ENCODE peak calls at places on chromosomes 16 and 17, in ten cellular contexts. S is GM13977, T is heart right ventricle, H is OCI-LY7, F is AG04450, I is AG09309, N is mucosa of descending colon, A is cardiac fibroblast, D is dorsolateral prefrontal cortex, V is stomach. J is an unnamed sample.

GRCh38 chr17:72152392-72152727 is 31.5 kb downstream of the SOX9 start:
- DNase-seq in S (no peak), T (no peak), H (no peak), F (no peak), I (no peak), N (no peak), A (peak), D (no peak), V (no peak), J (no peak)

GRCh38 chr17:74429604-74430384 is 2.1 kb upstream of the GPRC5C start:
- DNase-seq in S (peak), T (peak), H (no peak), F (no peak), I (no peak), N (peak), A (no peak), D (no peak), V (peak), J (no peak)

GRCh38 chr17:75619506-75620431 is 13.5 kb upstream of the SMIM5 start:
- DNase-seq in S (no peak), T (no peak), H (peak), F (peak), I (no peak), N (no peak), A (peak), D (no peak), V (no peak), J (peak)

GRCh38 chr16:1677942-1678499 is at the start of gene JPT2:
- DNase-seq in S (peak), T (peak), H (peak), F (peak), I (peak), N (peak), A (peak), D (peak), V (peak), J (peak)

GRCh38 chr16:73116576-73116975 is 68.6 kb upstream of the ZFHX3 start:
- DNase-seq in S (no peak), T (no peak), H (no peak), F (no peak), I (no peak), N (no peak), A (no peak), D (no peak), V (no peak), J (no peak)

GRCh38 chr16:89484923-89485679 is 5.3 kb downstream of the ANKRD11 start:
- DNase-seq in S (no peak), T (no peak), H (peak), F (no peak), I (no peak), N (no peak), A (no peak), D (no peak), V (no peak), J (peak)

GRCh38 chr16:59169168-59169567 is 435.1 kb upstream of the GOT2 start:
- DNase-seq in S (no peak), T (no peak), H (no peak), F (no peak), I (no peak), N (no peak), A (no peak), D (no peak), V (no peak), J (no peak)

GRCh38 chr17:3610523-3610922 is 1.3 kb upstream of the TRPV1 start:
- DNase-seq in S (no peak), T (no peak), H (no peak), F (no peak), I (no peak), N (no peak), A (no peak), D (no peak), V (no peak), J (no peak)

GRCh38 chr17:7405413-7405881 is 1.6 kb upstream of the TMEM256 start:
- DNase-seq in S (no peak), T (no peak), H (no peak), F (no peak), I (no peak), N (peak), A (no peak), D (peak), V (no peak), J (no peak)

GRCh38 chr17:36740157-36740556 is 138.8 kb downstream of the MRM1 start:
- DNase-seq in S (no peak), T (no peak), H (no peak), F (no peak), I (no peak), N (no peak), A (no peak), D (no peak), V (no peak), J (no peak)

GRCh38 chr16:86668136-86668535 is 89.8 kb downstream of the FOXL1 start:
- DNase-seq in S (no peak), T (peak), H (no peak), F (no peak), I (no peak), N (no peak), A (peak), D (no peak), V (no peak), J (no peak)

GRCh38 chr16:56919099-56919800 is 12.7 kb upstream of the HERPUD1 start:
- DNase-seq in S (no peak), T (no peak), H (no peak), F (no peak), I (no peak), N (no peak), A (no peak), D (no peak), V (no peak), J (no peak)

GRCh38 chr17:31919802-31920525 is 16.8 kb upstream of the SUZ12 start:
- DNase-seq in S (peak), T (no peak), H (no peak), F (peak), I (no peak), N (no peak), A (peak), D (no peak), V (no peak), J (no peak)

GRCh38 chr17:31916496-31917064 is 15.1 kb upstream of the UTP6 start:
- DNase-seq in S (no peak), T (no peak), H (no peak), F (no peak), I (no peak), N (no peak), A (no peak), D (no peak), V (no peak), J (no peak)

GRCh38 chr17:31918701-31919128 is 17.2 kb upstream of the UTP6 start:
- DNase-seq in S (no peak), T (no peak), H (no peak), F (no peak), I (no peak), N (no peak), A (no peak), D (no peak), V (no peak), J (no peak)

GRCh38 chr17:31915456-31916100 is 14.1 kb upstream of the UTP6 start:
- DNase-seq in S (no peak), T (no peak), H (no peak), F (no peak), I (no peak), N (no peak), A (peak), D (no peak), V (no peak), J (no peak)

DNA sequence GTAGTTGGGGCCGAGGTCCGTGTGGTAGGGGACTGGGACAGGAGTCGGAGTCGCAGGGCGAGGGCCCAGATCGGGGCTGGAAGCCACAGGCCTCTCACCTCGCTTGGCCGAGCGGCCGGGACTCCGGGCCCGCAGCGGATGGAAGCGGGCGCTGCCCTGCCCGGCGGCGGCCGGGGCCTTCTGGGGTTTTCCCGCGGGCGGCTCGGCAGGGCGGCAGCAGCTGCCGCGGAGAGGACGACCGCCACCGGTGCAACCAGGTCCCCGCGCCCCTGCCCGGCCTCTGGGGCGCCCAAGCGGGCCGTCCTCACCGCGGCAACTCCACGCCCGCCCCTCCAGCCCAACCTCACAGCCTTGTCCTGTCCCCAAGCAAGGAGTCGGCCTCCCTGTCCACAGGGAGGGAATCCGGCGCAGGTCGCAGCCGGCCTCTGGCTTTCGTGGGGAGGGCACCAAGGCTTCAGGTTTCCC is 15.6 kb upstream of the UTP6 start:
- DNase-seq in S (peak), T (no peak), H (no peak), F (no peak), I (no peak), N (peak), A (no peak), D (no peak), V (peak), J (peak)
- TF ChIP-seq CTCF in S (no peak), T (no peak), H (no peak), F (no peak), I (no peak), N (no peak), A (no peak), D (no peak), V (no peak), J (no peak)

DNA sequence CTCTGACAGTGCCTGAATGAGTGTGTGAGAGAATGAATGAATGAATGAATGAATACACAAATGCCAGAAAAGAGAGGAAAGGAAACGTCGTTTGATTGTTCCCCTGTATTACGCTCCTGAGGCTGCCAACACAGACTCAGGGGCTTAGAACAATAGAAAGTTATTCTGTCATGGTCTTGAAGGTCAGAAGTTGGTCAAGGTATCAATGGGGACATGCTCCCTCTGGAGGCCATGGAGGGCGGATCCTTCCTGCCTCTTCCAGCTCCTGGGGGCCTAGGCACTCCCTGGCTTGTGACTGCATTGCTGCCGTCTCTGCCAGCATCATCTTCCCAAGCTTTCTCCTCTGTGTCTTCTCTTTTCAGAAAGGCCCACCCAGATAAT is 1.5 kb upstream of the SLC38A8 start:
- DNase-seq in S (no peak), T (no peak), H (peak), F (no peak), I (no peak), N (no peak), A (peak), D (no peak), V (no peak), J (no peak)
- TF ChIP-seq CTCF in S (no peak), T (no peak), H (peak), F (peak), I (peak), N (no peak), A (peak), D (no peak), V (no peak), J (no peak)

DNA sequence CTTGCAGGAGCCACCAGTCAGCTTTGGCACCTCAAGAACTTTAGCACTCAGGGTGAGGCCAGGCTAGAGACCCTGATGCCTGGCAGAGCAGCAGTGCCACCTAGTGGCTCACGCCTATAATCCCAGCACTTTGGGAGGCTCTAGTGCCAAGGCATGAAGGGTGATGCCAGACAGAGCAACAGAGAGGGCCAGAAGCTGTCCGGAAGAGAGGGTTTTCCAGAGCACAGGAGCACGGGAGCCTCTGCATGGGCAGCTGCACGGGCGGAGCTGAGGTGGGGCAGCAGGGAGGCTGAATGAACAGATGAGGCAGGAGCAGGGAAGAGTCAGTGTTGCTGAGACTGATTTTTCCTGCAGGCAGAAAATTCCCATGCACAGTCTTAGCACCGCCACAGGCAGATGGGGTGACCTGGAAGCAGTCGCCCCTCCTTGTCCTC is 38.9 kb downstream of the MYH3 start:
- DNase-seq in S (peak), T (peak), H (peak), F (peak), I (peak), N (peak), A (peak), D (peak), V (peak), J (peak)
- TF ChIP-seq CTCF in S (peak), T (peak), H (peak), F (peak), I (peak), N (peak), A (peak), D (peak), V (peak), J (peak)

GRCh38 chr17:61980535-61980934 is 52.8 kb upstream of the INTS2 start:
- DNase-seq in S (no peak), T (no peak), H (no peak), F (no peak), I (no peak), N (no peak), A (no peak), D (no peak), V (no peak), J (no peak)
- TF ChIP-seq CTCF in S (no peak), T (no peak), H (no peak), F (no peak), I (no peak), N (no peak), A (no peak), D (no peak), V (no peak), J (no peak)

GRCh38 chr17:79872762-79873161 is 33.5 kb upstream of the CBX4 start:
- DNase-seq in S (no peak), T (no peak), H (no peak), F (no peak), I (no peak), N (peak), A (no peak), D (no peak), V (no peak), J (no peak)

GRCh38 chr17:79875511-79875910 is 36.3 kb upstream of the CBX4 start:
- DNase-seq in S (no peak), T (no peak), H (no peak), F (no peak), I (no peak), N (no peak), A (no peak), D (no peak), V (no peak), J (no peak)

GRCh38 chr17:79871131-79871530 is 31.9 kb upstream of the CBX4 start:
- DNase-seq in S (no peak), T (no peak), H (no peak), F (no peak), I (no peak), N (peak), A (no peak), D (no peak), V (no peak), J (no peak)

GRCh38 chr17:79873583-79873982 is 34.3 kb upstream of the CBX4 start:
- DNase-seq in S (no peak), T (no peak), H (no peak), F (no peak), I (no peak), N (no peak), A (no peak), D (no peak), V (no peak), J (no peak)

DNA sequence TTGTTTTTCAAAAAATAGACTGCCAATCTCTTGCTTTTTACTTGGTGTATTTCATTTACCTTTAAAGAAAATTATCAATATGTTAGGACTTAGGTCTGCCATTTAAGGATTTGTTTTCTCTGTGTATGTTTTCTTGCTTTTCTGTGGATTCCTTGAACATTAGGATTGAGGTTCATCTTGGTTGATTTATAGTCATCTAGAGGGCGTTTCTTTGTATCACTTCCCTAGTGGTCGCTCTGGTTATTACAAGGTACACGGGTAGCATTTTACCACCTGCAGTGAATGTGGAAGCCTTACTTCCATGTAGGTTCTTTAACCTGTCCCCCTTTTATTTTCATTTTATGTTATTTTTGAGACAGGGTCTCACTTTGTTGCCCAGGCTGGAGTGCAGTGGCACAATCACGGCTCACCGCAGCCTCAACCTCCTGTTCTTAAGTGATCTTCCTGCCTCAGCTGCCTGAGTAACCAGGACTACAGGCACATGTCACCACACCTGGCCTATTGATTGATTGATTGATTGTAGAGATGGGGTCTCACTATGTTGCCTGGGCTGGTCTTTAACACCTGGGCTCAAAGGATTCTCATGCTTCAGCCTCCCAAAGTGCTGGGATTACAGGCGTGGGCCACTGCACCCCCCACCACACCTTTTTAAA is 35.2 kb upstream of the CBX4 start:
- DNase-seq in S (peak), T (no peak), H (peak), F (no peak), I (no peak), N (peak), A (peak), D (no peak), V (no peak), J (peak)
- TF ChIP-seq CTCF in S (peak), T (peak), H (peak), F (peak), I (peak), N (peak), A (peak), D (peak), V (peak), J (no peak)

GRCh38 chr16:50634947-50635346 is 46.2 kb downstream of the SNX20 start:
- DNase-seq in S (no peak), T (no peak), H (no peak), F (no peak), I (no peak), N (no peak), A (no peak), D (no peak), V (no peak), J (no peak)
- TF ChIP-seq CTCF in S (no peak), T (no peak), H (no peak), F (no peak), I (no peak), N (no peak), A (no peak), D (no peak), V (no peak), J (no peak)

DNA sequence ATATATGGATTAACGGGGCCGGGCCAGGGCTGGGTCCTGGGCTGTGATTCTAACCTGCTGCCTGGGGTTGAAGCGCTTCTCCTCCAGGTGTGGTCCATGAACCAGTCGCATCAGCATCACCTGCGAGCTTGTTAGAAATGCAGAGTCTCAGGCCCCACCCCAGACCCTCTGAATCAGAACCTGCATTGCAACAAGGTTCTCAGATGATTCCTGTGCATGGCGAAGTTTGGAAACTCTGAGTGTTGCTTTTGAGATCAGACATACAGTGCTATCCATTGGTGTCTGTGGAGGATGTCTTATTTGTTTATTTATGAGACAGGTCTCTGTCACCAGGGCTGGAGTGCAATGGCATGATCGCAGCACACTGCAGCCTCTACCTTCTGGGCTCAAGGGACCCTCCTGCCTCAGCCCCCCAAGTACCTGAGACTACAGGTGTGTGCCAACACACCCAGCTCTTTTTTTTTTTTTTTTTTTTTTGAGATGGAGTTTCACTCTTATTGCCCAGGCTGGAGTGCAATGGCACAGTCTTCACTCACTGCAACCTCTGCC is 99.8 kb downstream of the PITPNC1 start:
- DNase-seq in S (no peak), T (no peak), H (no peak), F (no peak), I (no peak), N (no peak), A (no peak), D (no peak), V (no peak), J (no peak)
- TF ChIP-seq CTCF in S (no peak), T (no peak), H (no peak), F (no peak), I (no peak), N (no peak), A (no peak), D (no peak), V (no peak), J (no peak)

DNA sequence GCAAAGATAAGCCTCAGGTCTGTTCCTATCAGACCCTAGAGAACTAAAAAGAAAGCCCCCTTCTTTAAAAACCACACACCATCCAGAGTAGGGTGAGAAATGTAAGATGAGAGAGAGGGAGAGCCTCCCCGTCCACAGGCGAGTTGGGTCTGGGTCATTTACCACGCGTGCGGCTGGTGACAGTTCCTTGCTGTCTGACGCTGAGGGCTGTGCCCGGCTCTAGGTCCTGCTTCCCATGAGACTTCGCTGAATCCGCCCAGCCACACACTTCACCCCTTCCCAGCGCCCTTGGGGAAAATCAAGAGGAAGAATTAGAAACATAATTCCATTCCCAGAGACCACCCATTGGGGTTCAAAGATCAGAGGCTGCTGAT is 54.2 kb downstream of the WNT3 start:
- DNase-seq in S (no peak), T (no peak), H (no peak), F (no peak), I (no peak), N (no peak), A (no peak), D (no peak), V (peak), J (no peak)
- TF ChIP-seq CTCF in S (no peak), T (no peak), H (no peak), F (no peak), I (no peak), N (no peak), A (no peak), D (no peak), V (no peak), J (no peak)